ENCODE peak calls at places on chromosomes 13 and 19, in nine cellular contexts. K, J, C, M, O, V, Q, Y and R are unnamed samples.

GRCh38 chr19:7575426-7576040 is 20.1 kb upstream of the CAMSAP3 start:
- DNase-seq in Y (no peak), C (no peak), K (no peak), J (no peak), M (no peak), V (peak; percentile 21), O (peak; percentile 28), Q (no peak), R (no peak)

GRCh38 chr13:26412961-26413716 is 144.3 kb upstream of the WASF3 start:
- DNase-seq in J (no peak), V (no peak), M (no peak), Q (peak; percentile 52), O (no peak), C (no peak), K (no peak), Y (no peak), R (no peak)

GRCh38 chr13:26759156-26759906 is 1.3 kb downstream of the GPR12 start:
- DNase-seq in O (no peak), C (no peak), M (no peak), J (no peak), Y (no peak), V (no peak), K (no peak), Q (peak; percentile 57), R (no peak)

GRCh38 chr13:63910406-63910957 is 2494.8 kb upstream of the PCDH20 start:
- DNase-seq in K (no peak), V (peak; percentile 17), J (no peak), Q (no peak), O (no peak), M (no peak), C (no peak), Y (no peak), R (no peak)

GRCh38 chr13:25899464-25899863 is 152.4 kb downstream of the SHISA2 start:
- DNase-seq in V (no peak), J (no peak), O (no peak), C (no peak), Q (no peak), Y (no peak), M (no peak), K (no peak), R (no peak)

GRCh38 chr13:26220575-26220974 is 1.5 kb downstream of the RNF6 start:
- DNase-seq in O (peak; percentile 69), J (no peak), Q (no peak), Y (no peak), C (no peak), K (no peak), V (peak; percentile 74), M (no peak), R (no peak)

GRCh38 chr13:30618186-30618937 is 642 bp downstream of the USPL1 start:
- DNase-seq in M (peak; percentile 68), Y (no peak), O (no peak), K (peak; percentile 46), C (no peak), Q (no peak), J (peak; percentile 52), V (peak; percentile 21), R (peak; percentile 14)

GRCh38 chr19:57583521-57584416 is at the start of gene ZIK1:
- DNase-seq in Y (peak; percentile 39), J (no peak), M (peak; percentile 96), C (peak; percentile 92), K (peak; percentile 73), Q (peak; percentile 97), O (peak; percentile 91), V (peak; percentile 93), R (peak; percentile 97)

GRCh38 chr19:10408511-10409291 is 5.4 kb upstream of the CDC37 start:
- DNase-seq in M (no peak), V (no peak), Q (peak; percentile 34), C (no peak), J (peak; percentile 81), O (no peak), K (no peak), Y (peak; percentile 64), R (no peak)

GRCh38 chr13:113034451-113035208 is 65.6 kb downstream of the MCF2L start:
- DNase-seq in Q (peak; percentile 57), C (no peak), M (peak; percentile 68), J (no peak), K (peak; percentile 38), O (peak; percentile 66), Y (no peak), V (peak; percentile 70), R (peak; percentile 60)

GRCh38 chr19:1856345-1856697 is 7.1 kb downstream of the KLF16 start:
- DNase-seq in M (no peak), Q (no peak), Y (no peak), C (no peak), J (peak; percentile 31), K (peak; percentile 19), V (no peak), O (no peak), R (no peak)

GRCh38 chr13:30334663-30335386 is 27.5 kb upstream of the KATNAL1 start:
- DNase-seq in Y (no peak), Q (peak; percentile 38), K (peak; percentile 26), J (peak; percentile 60), V (no peak), C (no peak), O (peak; percentile 37), M (no peak), R (peak; percentile 31)

GRCh38 chr19:54128796-54129616 is 8.6 kb upstream of the CNOT3 start:
- DNase-seq in Y (no peak), O (no peak), Q (no peak), C (no peak), J (no peak), V (no peak), K (no peak), M (peak; percentile 59), R (no peak)

GRCh38 chr13:85798999-85799646 is at the start of gene SLITRK6:
- DNase-seq in J (no peak), O (peak; percentile 48), K (no peak), Q (peak; percentile 9), C (no peak), V (peak; percentile 85), M (no peak), Y (no peak), R (peak; percentile 44)

GRCh38 chr13:95039415-95039814 is 261.8 kb downstream of the ABCC4 start:
- DNase-seq in V (peak; percentile 61), O (peak; percentile 7), K (no peak), Y (no peak), J (no peak), Q (no peak), C (no peak), M (no peak), R (no peak)

GRCh38 chr19:887072-887471 is 5.9 kb downstream of the MED16 start:
- DNase-seq in C (no peak), M (no peak), V (peak; percentile 65), Y (no peak), O (peak; percentile 70), K (no peak), J (no peak), Q (peak; percentile 92), R (peak; percentile 58)

GRCh38 chr19:58558066-58558622 is at the start of gene UBE2M:
- DNase-seq in V (peak; percentile 64), O (peak; percentile 37), K (peak; percentile 75), J (peak; percentile 57), C (peak; percentile 58), Q (no peak), M (peak; percentile 93), Y (no peak), R (peak; percentile 68)

GRCh38 chr13:108859202-108860012 is 230.0 kb downstream of the MYO16 start:
- DNase-seq in J (no peak), K (no peak), Y (no peak), M (no peak), Q (no peak), C (no peak), O (peak; percentile 59), V (peak; percentile 94), R (peak; percentile 50)

GRCh38 chr19:53878786-53879144 is 3.2 kb upstream of the PRKCG start:
- DNase-seq in V (no peak), K (no peak), Y (no peak), Q (no peak), C (no peak), O (no peak), J (no peak), M (no peak), R (no peak)

GRCh38 chr19:13083627-13084026 is 19.0 kb downstream of the LYL1 start:
- DNase-seq in C (no peak), Q (no peak), Y (no peak), M (no peak), J (no peak), V (peak; percentile 70), K (no peak), O (no peak), R (no peak)

GRCh38 chr13:113430378-113431110 is 22.7 kb downstream of the ADPRHL1 start:
- DNase-seq in M (no peak), C (no peak), V (no peak), Q (no peak), Y (no peak), J (no peak), O (no peak), K (no peak), R (no peak)

GRCh38 chr13:73691891-73692290 is 442.3 kb downstream of the KLF12 start:
- DNase-seq in J (no peak), K (no peak), M (no peak), C (no peak), V (no peak), Q (no peak), Y (no peak), O (no peak), R (no peak)

GRCh38 chr13:36919206-36919832 is 719 bp downstream of the SMAD9 start:
- DNase-seq in O (peak; percentile 11), K (no peak), V (peak; percentile 20), Y (no peak), J (peak; percentile 70), Q (peak; percentile 75), C (peak; percentile 37), M (no peak), R (peak; percentile 87)
- H3K4me3 ChIP-seq in O (peak overlapping the region; percentile 70), K (peak overlapping the region; percentile 43), V (peak overlapping the region; percentile 68), Y (peak overlapping the region; percentile 81), J (peak overlapping the region; percentile 84), Q (peak overlapping the region; percentile 60), C (peak overlapping the region; percentile 77), M (peak overlapping the region; percentile 58), R (peak overlapping the region; percentile 82)

GRCh38 chr19:36330226-36330625 is 48.8 kb downstream of the ZFP14 start:
- DNase-seq in C (no peak), O (no peak), J (no peak), K (no peak), Q (no peak), V (no peak), M (no peak), Y (no peak), R (no peak)

GRCh38 chr19:36331353-36332228 is 47.4 kb downstream of the ZFP14 start:
- DNase-seq in M (peak; percentile 96), C (peak; percentile 82), O (peak; percentile 95), K (peak; percentile 89), J (peak; percentile 91), Y (peak; percentile 43), Q (peak; percentile 88), V (peak; percentile 98), R (peak; percentile 96)
- TF ChIP-seq CTCF in M (peak; percentile 20), C (peak; percentile 28), O (no peak), K (no peak), J (no peak), Y (no peak), Q (no peak), V (peak; percentile 4), R (no peak)

GRCh38 chr13:46389985-46390384 is 2.9 kb upstream of the RUBCNL start:
- DNase-seq in K (peak; percentile 40), Q (no peak), Y (no peak), M (no peak), V (no peak), O (no peak), C (peak; percentile 18), J (peak; percentile 90), R (no peak)
- H3K4me3 ChIP-seq in K (no peak overlapping the region), Q (no peak overlapping the region), Y (no peak overlapping the region), M (no peak overlapping the region), V (no peak overlapping the region), O (no peak overlapping the region), C (no peak overlapping the region), J (peak overlapping the region; percentile 89), R (no peak overlapping the region)

GRCh38 chr13:32267836-32268439 is 47.2 kb downstream of the ZAR1L start:
- DNase-seq in Q (no peak), M (no peak), J (peak; percentile 47), O (no peak), Y (no peak), K (peak; percentile 48), V (peak; percentile 36), C (no peak), R (peak; percentile 22)
- TF ChIP-seq CTCF in Q (peak; percentile 42), M (peak; percentile 71), J (peak; percentile 78), O (peak; percentile 37), Y (no peak), K (peak; percentile 74), V (peak; percentile 72), C (peak; percentile 55), R (peak; percentile 48)